ENCODE peak calls at places on chromosomes 1 and 21, in four cellular contexts. One of them, this sample, is unnamed.

GRCh38 chr1:150973826-150974579 is 632 bp downstream of the CERS2 start:
- DNase-seq in fibroblast of lung: peak
- DNase-seq in kidney epithelial cell: no peak
- DNase-seq in suprapubic skin: no peak
- DNase-seq in this sample: peak

GRCh38 chr1:239008568-239008967 is 377.8 kb upstream of the CHRM3 start:
- DNase-seq in fibroblast of lung: no peak
- DNase-seq in kidney epithelial cell: no peak
- DNase-seq in suprapubic skin: no peak
- DNase-seq in this sample: no peak

GRCh38 chr21:40845621-40846020 is 1.3 kb downstream of the DSCAM start:
- DNase-seq in fibroblast of lung: peak
- DNase-seq in kidney epithelial cell: no peak
- DNase-seq in suprapubic skin: no peak
- DNase-seq in this sample: no peak

GRCh38 chr1:242224426-242224825 is 225.5 kb upstream of the MAP1LC3C start:
- DNase-seq in fibroblast of lung: no peak
- DNase-seq in kidney epithelial cell: no peak
- DNase-seq in suprapubic skin: no peak
- DNase-seq in this sample: no peak

GRCh38 chr21:34630536-34631143 is 15.7 kb upstream of the RCAN1 start:
- DNase-seq in fibroblast of lung: peak
- DNase-seq in kidney epithelial cell: no peak
- DNase-seq in suprapubic skin: peak
- DNase-seq in this sample: no peak

GRCh38 chr1:59769412-59770095 is 45.2 kb upstream of the HOOK1 start:
- DNase-seq in fibroblast of lung: peak
- DNase-seq in kidney epithelial cell: no peak
- DNase-seq in suprapubic skin: no peak
- DNase-seq in this sample: no peak

GRCh38 chr1:201229095-201229494 is 38.5 kb downstream of the IGFN1 start:
- DNase-seq in fibroblast of lung: no peak
- DNase-seq in kidney epithelial cell: no peak
- DNase-seq in suprapubic skin: peak
- DNase-seq in this sample: no peak

GRCh38 chr1:214840366-214840765 is 237.4 kb downstream of the CENPF start:
- DNase-seq in fibroblast of lung: peak
- DNase-seq in kidney epithelial cell: peak
- DNase-seq in suprapubic skin: no peak
- DNase-seq in this sample: no peak

GRCh38 chr21:46154955-46155513 is 345 bp downstream of the FTCD start:
- DNase-seq in fibroblast of lung: no peak
- DNase-seq in kidney epithelial cell: no peak
- DNase-seq in suprapubic skin: peak
- DNase-seq in this sample: no peak

GRCh38 chr1:228794173-228794572 is 58.9 kb downstream of the RHOU start:
- DNase-seq in fibroblast of lung: peak
- DNase-seq in kidney epithelial cell: no peak
- DNase-seq in suprapubic skin: no peak
- DNase-seq in this sample: no peak

GRCh38 chr1:228142616-228143203 is 2.6 kb downstream of the GUK1 start:
- DNase-seq in fibroblast of lung: no peak
- DNase-seq in kidney epithelial cell: no peak
- DNase-seq in suprapubic skin: no peak
- DNase-seq in this sample: peak

GRCh38 chr1:47190807-47191206 is 971 bp upstream of the PDZK1IP1 start:
- DNase-seq in fibroblast of lung: no peak
- DNase-seq in kidney epithelial cell: no peak
- DNase-seq in suprapubic skin: peak
- DNase-seq in this sample: no peak

GRCh38 chr1:64712049-64712448 is 32.8 kb upstream of the RAVER2 start:
- DNase-seq in fibroblast of lung: no peak
- DNase-seq in kidney epithelial cell: no peak
- DNase-seq in suprapubic skin: no peak
- DNase-seq in this sample: no peak

GRCh38 chr1:16017461-16018303 is at the start of gene HSPB7:
- DNase-seq in fibroblast of lung: peak
- DNase-seq in kidney epithelial cell: no peak
- DNase-seq in suprapubic skin: no peak
- DNase-seq in this sample: peak

GRCh38 chr1:64923294-64923718 is 43.0 kb downstream of the JAK1 start:
- DNase-seq in fibroblast of lung: peak
- DNase-seq in kidney epithelial cell: no peak
- DNase-seq in suprapubic skin: no peak
- DNase-seq in this sample: peak

GRCh38 chr1:200302192-200302892 is 107.5 kb downstream of the ZNF281 start:
- DNase-seq in fibroblast of lung: peak
- DNase-seq in kidney epithelial cell: no peak
- DNase-seq in suprapubic skin: no peak
- DNase-seq in this sample: peak

GRCh38 chr1:214568328-214568727 is 16.9 kb upstream of the PTPN14 start:
- DNase-seq in fibroblast of lung: peak
- DNase-seq in kidney epithelial cell: no peak
- DNase-seq in suprapubic skin: no peak
- DNase-seq in this sample: peak

GRCh38 chr1:234369033-234369430 is 4.2 kb upstream of the COA6 start:
- DNase-seq in fibroblast of lung: no peak
- DNase-seq in kidney epithelial cell: no peak
- DNase-seq in suprapubic skin: no peak
- DNase-seq in this sample: no peak

GRCh38 chr1:84298336-84298687 is 3.2 kb upstream of the SAMD13 start:
- DNase-seq in fibroblast of lung: peak
- DNase-seq in kidney epithelial cell: no peak
- DNase-seq in suprapubic skin: peak
- DNase-seq in this sample: peak

GRCh38 chr1:84998642-84999280 is 1.8 kb upstream of the MCOLN2 start:
- DNase-seq in fibroblast of lung: peak
- DNase-seq in kidney epithelial cell: no peak
- DNase-seq in suprapubic skin: no peak
- DNase-seq in this sample: no peak

GRCh38 chr21:39316062-39316461 is 2.6 kb upstream of the BRWD1 start:
- DNase-seq in fibroblast of lung: no peak
- DNase-seq in kidney epithelial cell: no peak
- DNase-seq in suprapubic skin: no peak
- DNase-seq in this sample: no peak

GRCh38 chr1:172733815-172734214 is 74.9 kb downstream of the FASLG start:
- DNase-seq in fibroblast of lung: no peak
- DNase-seq in kidney epithelial cell: no peak
- DNase-seq in suprapubic skin: no peak
- DNase-seq in this sample: no peak

GRCh38 chr1:35860680-35861079 is 22.3 kb upstream of the AGO1 start:
- DNase-seq in fibroblast of lung: no peak
- DNase-seq in kidney epithelial cell: no peak
- DNase-seq in suprapubic skin: no peak
- DNase-seq in this sample: no peak

DNA sequence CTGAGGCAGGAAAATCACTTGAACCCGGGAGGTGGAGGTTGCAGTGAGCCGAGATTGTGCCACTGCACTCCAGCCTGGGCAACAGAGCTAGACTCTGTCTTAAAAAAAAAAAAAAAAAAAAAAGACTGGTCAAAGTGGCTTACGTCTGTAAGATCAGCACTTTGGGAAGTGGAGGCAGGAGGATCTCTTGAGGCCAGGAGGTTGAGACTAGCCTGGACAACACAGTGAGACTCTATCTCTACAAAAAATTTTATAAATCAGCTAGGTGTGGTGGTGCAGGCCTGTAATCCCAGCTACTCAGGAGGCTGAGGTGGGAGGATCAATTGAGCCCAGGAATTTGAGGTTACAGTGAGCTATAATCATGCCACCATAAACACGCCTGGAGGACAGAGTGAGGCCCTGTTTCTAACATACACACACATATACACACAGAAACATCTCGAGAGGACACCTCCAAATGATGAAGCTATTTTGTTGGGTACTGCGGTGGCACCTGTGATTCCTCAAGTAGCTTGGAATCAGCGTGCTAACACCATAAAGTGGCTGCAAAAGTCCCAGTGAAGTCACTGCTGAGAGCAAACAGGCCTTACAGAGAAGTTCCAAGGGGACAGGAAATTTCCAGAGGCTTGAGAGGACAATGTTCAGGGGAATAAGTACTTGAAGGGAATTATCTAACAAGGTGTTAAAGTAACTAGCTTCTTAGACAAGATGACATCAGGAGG is 1.4 kb downstream of the NADK start:
- DNase-seq in fibroblast of lung: no peak
- DNase-seq in kidney epithelial cell: no peak
- DNase-seq in suprapubic skin: no peak
- DNase-seq in this sample: no peak
- H3K4me3 ChIP-seq in fibroblast of lung: peak
- H3K4me3 ChIP-seq in kidney epithelial cell: peak
- H3K4me3 ChIP-seq in suprapubic skin: peak
- H3K4me3 ChIP-seq in this sample: peak

DNA sequence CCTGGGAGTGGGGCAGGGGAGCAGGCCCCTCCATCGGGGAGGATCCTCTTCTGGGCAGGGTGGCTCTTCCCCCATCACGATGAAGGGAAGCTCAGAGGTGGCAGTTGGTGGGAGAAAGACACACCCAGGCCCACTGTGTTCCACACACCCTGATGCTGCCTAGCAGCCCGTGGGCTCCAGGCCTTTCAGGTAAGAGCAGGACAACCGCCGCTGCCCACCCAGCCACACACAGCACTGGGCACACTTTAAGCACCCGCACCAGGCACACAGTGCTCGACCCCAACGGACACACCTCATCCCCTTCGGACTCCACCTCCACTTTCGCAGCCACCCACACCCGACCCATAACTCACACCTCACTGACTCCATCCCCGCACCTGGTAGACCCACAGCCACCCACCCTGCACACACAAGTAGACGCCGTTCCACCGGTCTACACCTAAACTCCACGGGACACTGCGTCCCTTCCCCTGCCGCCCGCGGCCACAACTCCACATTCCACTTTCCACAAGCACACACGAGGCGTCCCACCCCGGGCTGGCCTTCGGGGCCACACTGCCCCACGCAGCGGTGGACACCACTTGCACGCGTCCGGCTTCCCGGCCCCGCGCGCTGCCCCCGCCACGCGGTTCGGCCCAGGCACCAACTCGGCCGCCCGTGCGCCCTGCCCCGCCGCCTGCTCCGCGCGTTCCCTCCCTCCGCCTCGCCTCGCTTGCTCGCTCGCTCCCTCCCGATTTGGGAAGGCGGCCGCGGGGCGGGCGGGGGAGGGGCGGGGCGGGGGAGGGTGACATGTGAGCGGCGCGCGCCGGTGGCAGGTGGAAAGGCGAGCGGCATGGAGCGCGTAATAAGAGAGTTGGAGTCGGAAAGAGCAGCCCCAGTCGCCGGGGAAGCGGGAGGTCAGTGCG is at the start of gene KCNQ4:
- DNase-seq in fibroblast of lung: peak
- DNase-seq in kidney epithelial cell: no peak
- DNase-seq in suprapubic skin: no peak
- DNase-seq in this sample: peak
- H3K4me3 ChIP-seq in fibroblast of lung: no peak
- H3K4me3 ChIP-seq in kidney epithelial cell: peak
- H3K4me3 ChIP-seq in suprapubic skin: peak
- H3K4me3 ChIP-seq in this sample: no peak

GRCh38 chr1:19476440-19477190 is 8.7 kb downstream of the CAPZB start:
- DNase-seq in fibroblast of lung: peak
- DNase-seq in kidney epithelial cell: no peak
- DNase-seq in suprapubic skin: no peak
- DNase-seq in this sample: no peak
- H3K4me3 ChIP-seq in fibroblast of lung: no peak
- H3K4me3 ChIP-seq in kidney epithelial cell: no peak
- H3K4me3 ChIP-seq in suprapubic skin: peak
- H3K4me3 ChIP-seq in this sample: no peak

GRCh38 chr1:197016751-197017150 is 39.4 kb downstream of the CFHR5 start:
- DNase-seq in fibroblast of lung: no peak
- DNase-seq in kidney epithelial cell: no peak
- DNase-seq in suprapubic skin: no peak
- DNase-seq in this sample: no peak
- H3K4me3 ChIP-seq in fibroblast of lung: no peak
- H3K4me3 ChIP-seq in kidney epithelial cell: no peak
- H3K4me3 ChIP-seq in suprapubic skin: no peak
- H3K4me3 ChIP-seq in this sample: no peak

GRCh38 chr1:205374205-205375078 is 17.7 kb upstream of the KLHDC8A start:
- DNase-seq in fibroblast of lung: peak
- DNase-seq in kidney epithelial cell: peak
- DNase-seq in suprapubic skin: no peak
- DNase-seq in this sample: peak

GRCh38 chr1:205375816-205376545 is 19.3 kb upstream of the KLHDC8A start:
- DNase-seq in fibroblast of lung: peak
- DNase-seq in kidney epithelial cell: no peak
- DNase-seq in suprapubic skin: no peak
- DNase-seq in this sample: peak

GRCh38 chr1:205369621-205370230 is 13.0 kb upstream of the KLHDC8A start:
- DNase-seq in fibroblast of lung: peak
- DNase-seq in kidney epithelial cell: no peak
- DNase-seq in suprapubic skin: no peak
- DNase-seq in this sample: no peak

GRCh38 chr1:205370780-205371179 is 14.1 kb upstream of the KLHDC8A start:
- DNase-seq in fibroblast of lung: no peak
- DNase-seq in kidney epithelial cell: no peak
- DNase-seq in suprapubic skin: no peak
- DNase-seq in this sample: no peak

GRCh38 chr1:205373022-205373421 is 16.3 kb upstream of the KLHDC8A start:
- DNase-seq in fibroblast of lung: peak
- DNase-seq in kidney epithelial cell: no peak
- DNase-seq in suprapubic skin: no peak
- DNase-seq in this sample: no peak
- H3K4me3 ChIP-seq in fibroblast of lung: no peak
- H3K4me3 ChIP-seq in kidney epithelial cell: no peak
- H3K4me3 ChIP-seq in suprapubic skin: no peak
- H3K4me3 ChIP-seq in this sample: no peak

This sample was measured in MG63.